ENCODE peak calls at places on chromosomes 7 and 10, in five cellular contexts. One of them, this sample, is unnamed.

GRCh38 chr10:44020322-44021111 is 364.4 kb downstream of the CXCL12 start:
- DNase-seq in H1: no peak
- DNase-seq in trophoblast cell: no peak
- DNase-seq in mesenchymal stem cell: no peak
- DNase-seq in IMR-90: no peak
- DNase-seq in this sample: no peak

GRCh38 chr10:131946321-131946751 is 35.4 kb downstream of the BNIP3 start:
- DNase-seq in trophoblast cell: no peak
- DNase-seq in IMR-90: peak; percentile 91
- DNase-seq in mesenchymal stem cell: peak; percentile 56
- DNase-seq in H1: no peak
- DNase-seq in this sample: no peak

GRCh38 chr7:100764841-100765240 is 31.4 kb downstream of the ZAN start:
- DNase-seq in trophoblast cell: peak; percentile 88
- DNase-seq in mesenchymal stem cell: no peak
- DNase-seq in H1: no peak
- DNase-seq in IMR-90: no peak
- DNase-seq in this sample: no peak

GRCh38 chr7:16326099-16326498 is 95.2 kb downstream of the CRPPA start:
- DNase-seq in mesenchymal stem cell: no peak
- DNase-seq in trophoblast cell: no peak
- DNase-seq in IMR-90: no peak
- DNase-seq in H1: no peak
- DNase-seq in this sample: no peak

GRCh38 chr10:55283041-55283440 is 482.0 kb upstream of the PCDH15 start:
- DNase-seq in IMR-90: no peak
- DNase-seq in trophoblast cell: no peak
- DNase-seq in H1: no peak
- DNase-seq in mesenchymal stem cell: peak; percentile 1
- DNase-seq in this sample: no peak

GRCh38 chr10:43671659-43672555 is 23.2 kb upstream of the ZNF32 start:
- DNase-seq in mesenchymal stem cell: peak; percentile 73
- DNase-seq in trophoblast cell: peak; percentile 53
- DNase-seq in H1: peak; percentile 63
- DNase-seq in IMR-90: peak; percentile 75
- DNase-seq in this sample: peak; percentile 75

GRCh38 chr7:108348913-108349312 is 107.3 kb downstream of the NRCAM start:
- DNase-seq in mesenchymal stem cell: peak; percentile 6
- DNase-seq in trophoblast cell: no peak
- DNase-seq in IMR-90: peak; percentile 29
- DNase-seq in H1: no peak
- DNase-seq in this sample: no peak

GRCh38 chr10:98268694-98269386 is 846 bp upstream of the LOXL4 start:
- DNase-seq in mesenchymal stem cell: no peak
- DNase-seq in trophoblast cell: peak; percentile 14
- DNase-seq in H1: no peak
- DNase-seq in IMR-90: no peak
- DNase-seq in this sample: no peak

GRCh38 chr7:138338361-138338760 is 121.7 kb upstream of the TRIM24 start:
- DNase-seq in trophoblast cell: no peak
- DNase-seq in H1: no peak
- DNase-seq in mesenchymal stem cell: no peak
- DNase-seq in IMR-90: no peak
- DNase-seq in this sample: no peak

GRCh38 chr7:79063019-79063698 is 390.3 kb downstream of the MAGI2 start:
- DNase-seq in trophoblast cell: no peak
- DNase-seq in IMR-90: peak; percentile 58
- DNase-seq in H1: no peak
- DNase-seq in mesenchymal stem cell: no peak
- DNase-seq in this sample: no peak

GRCh38 chr7:157675427-157675930 is 338.7 kb downstream of the DNAJB6 start:
- DNase-seq in IMR-90: no peak
- DNase-seq in H1: no peak
- DNase-seq in trophoblast cell: no peak
- DNase-seq in mesenchymal stem cell: no peak
- DNase-seq in this sample: no peak

GRCh38 chr10:29392376-29393021 is 103.6 kb downstream of the LYZL1 start:
- DNase-seq in trophoblast cell: peak; percentile 8
- DNase-seq in H1: peak; percentile 69
- DNase-seq in IMR-90: peak; percentile 31
- DNase-seq in mesenchymal stem cell: peak; percentile 59
- DNase-seq in this sample: peak; percentile 32

GRCh38 chr10:109961181-109962001 is 38.1 kb upstream of the XPNPEP1 start:
- DNase-seq in H1: no peak
- DNase-seq in mesenchymal stem cell: peak; percentile 20
- DNase-seq in IMR-90: peak; percentile 69
- DNase-seq in trophoblast cell: no peak
- DNase-seq in this sample: no peak

GRCh38 chr10:124906551-124907001 is 35.3 kb upstream of the ZRANB1 start:
- DNase-seq in trophoblast cell: peak; percentile 46
- DNase-seq in H1: no peak
- DNase-seq in IMR-90: peak; percentile 95
- DNase-seq in mesenchymal stem cell: peak; percentile 76
- DNase-seq in this sample: no peak

DNA sequence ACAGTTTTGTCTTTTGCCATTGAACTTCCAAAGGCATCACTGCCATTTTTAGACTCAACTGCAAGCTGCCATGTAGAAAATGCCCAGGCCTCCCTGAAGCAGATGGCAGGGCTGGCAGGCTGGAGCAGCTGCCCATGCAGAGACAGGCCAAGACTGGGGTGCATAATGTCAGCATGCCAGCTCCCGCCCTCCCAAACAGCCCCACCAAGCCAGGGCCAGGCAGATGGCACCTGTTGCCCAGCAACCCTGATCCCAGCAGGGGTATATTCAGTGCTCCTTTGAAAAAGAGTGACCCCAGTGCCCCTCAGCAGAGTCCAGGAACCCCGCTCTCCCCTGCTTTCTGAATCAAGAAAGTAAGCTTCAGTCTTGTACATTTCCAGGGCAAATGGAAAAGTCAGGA is 32.6 kb downstream of the VSTM4 start:
- DNase-seq in trophoblast cell: no peak
- DNase-seq in mesenchymal stem cell: no peak
- DNase-seq in IMR-90: no peak
- DNase-seq in H1: no peak
- DNase-seq in this sample: no peak
- H3K14ac ChIP-seq in trophoblast cell: no peak overlapping the region
- H3K14ac ChIP-seq in mesenchymal stem cell: peak overlapping the region; percentile 29
- H3K14ac ChIP-seq in IMR-90: no peak overlapping the region
- H3K14ac ChIP-seq in H1: no peak overlapping the region
- H3K14ac ChIP-seq in this sample: no peak overlapping the region

GRCh38 chr10:687583-688286 is 1.7 kb downstream of the DIP2C start:
- DNase-seq in IMR-90: no peak
- DNase-seq in trophoblast cell: no peak
- DNase-seq in mesenchymal stem cell: no peak
- DNase-seq in H1: no peak
- DNase-seq in this sample: no peak
- H3K4me3 ChIP-seq in IMR-90: peak overlapping the region; percentile 95
- H3K4me3 ChIP-seq in trophoblast cell: no peak overlapping the region
- H3K4me3 ChIP-seq in mesenchymal stem cell: peak overlapping the region; percentile 43
- H3K4me3 ChIP-seq in H1: no peak overlapping the region
- H3K4me3 ChIP-seq in this sample: peak overlapping the region; percentile 77

DNA sequence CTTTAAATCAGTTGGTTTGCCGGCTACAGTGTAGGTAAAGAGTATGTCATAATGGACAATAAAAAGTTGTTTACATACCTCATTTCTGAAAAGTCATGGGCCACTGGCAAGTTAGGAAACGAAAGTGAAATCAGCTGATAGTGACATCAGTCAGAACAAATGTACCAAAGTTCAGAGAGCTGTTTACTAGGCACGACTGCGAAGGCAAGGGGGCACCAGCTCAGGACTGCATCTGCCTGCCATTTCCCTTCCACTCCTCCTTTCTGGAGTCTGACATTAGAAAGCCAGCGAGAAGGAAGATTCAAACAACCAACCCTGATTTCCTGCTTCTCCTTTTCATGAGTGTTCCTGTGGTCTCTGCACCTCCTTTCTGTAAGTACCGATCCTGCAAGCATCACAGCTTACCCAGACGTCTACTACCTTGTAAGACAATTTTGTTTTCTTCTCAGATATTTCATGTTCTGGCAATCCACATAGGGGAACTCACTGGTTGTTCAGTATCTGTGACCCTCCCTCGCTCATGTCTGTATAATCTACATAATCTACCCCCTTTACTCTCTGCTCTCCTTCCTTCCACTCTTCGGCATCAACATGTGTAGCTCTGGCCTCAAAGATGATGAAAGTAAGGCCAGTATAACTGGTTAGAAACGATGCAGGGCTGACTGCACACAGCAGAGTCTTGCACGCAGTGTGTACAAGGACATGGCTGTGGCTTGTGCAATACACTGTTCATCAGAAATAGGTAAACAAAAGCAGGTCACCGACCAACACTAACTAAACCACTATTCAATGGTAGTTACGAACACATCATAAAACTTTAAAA is at the start of gene TMEM140:
- DNase-seq in H1: no peak
- DNase-seq in mesenchymal stem cell: peak; percentile 82
- DNase-seq in trophoblast cell: peak; percentile 52
- DNase-seq in IMR-90: peak; percentile 64
- DNase-seq in this sample: no peak
- H3K9ac ChIP-seq in H1: no peak within 1 kb of the TSS
- H3K9ac ChIP-seq in mesenchymal stem cell: peak within 1 kb of the TSS; percentile 97
- H3K9ac ChIP-seq in trophoblast cell: no peak within 1 kb of the TSS
- H3K9ac ChIP-seq in IMR-90: peak within 1 kb of the TSS; percentile 81
- H3K9ac ChIP-seq in this sample: no peak within 1 kb of the TSS

DNA sequence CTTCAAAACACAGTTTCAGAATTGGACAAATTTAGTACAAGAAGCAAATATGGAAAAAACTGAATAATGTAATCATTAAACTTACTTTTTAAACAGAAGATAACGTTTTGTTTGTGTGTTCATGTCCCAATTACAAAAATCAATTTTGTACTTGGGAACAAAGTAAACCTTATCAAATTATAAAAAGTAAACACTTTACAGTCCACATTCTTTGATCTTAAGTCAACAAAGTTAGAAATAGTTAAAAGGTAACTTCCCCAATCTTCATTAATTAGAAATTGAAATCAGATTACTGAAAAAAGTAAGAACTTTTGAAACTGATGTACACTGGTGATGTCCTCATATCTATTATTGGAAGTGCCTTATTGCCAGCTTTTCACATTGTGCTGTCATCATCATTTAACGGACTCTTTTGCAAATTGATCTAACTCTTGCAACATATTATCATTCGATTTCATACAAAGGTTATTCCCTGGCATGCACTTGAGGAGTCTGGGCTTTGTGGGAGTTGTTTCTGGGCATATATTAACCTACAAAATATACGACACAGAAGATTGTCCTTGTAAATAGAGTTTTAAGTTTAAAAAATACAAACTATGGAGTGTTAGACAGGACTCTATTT is 15.1 kb upstream of the CYP2E1 start:
- DNase-seq in IMR-90: no peak
- DNase-seq in mesenchymal stem cell: no peak
- DNase-seq in trophoblast cell: no peak
- DNase-seq in H1: no peak
- DNase-seq in this sample: no peak
- H3K14ac ChIP-seq in IMR-90: no peak overlapping the region
- H3K14ac ChIP-seq in mesenchymal stem cell: no peak overlapping the region
- H3K14ac ChIP-seq in trophoblast cell: no peak overlapping the region
- H3K14ac ChIP-seq in H1: no peak overlapping the region
- H3K14ac ChIP-seq in this sample: no peak overlapping the region

DNA sequence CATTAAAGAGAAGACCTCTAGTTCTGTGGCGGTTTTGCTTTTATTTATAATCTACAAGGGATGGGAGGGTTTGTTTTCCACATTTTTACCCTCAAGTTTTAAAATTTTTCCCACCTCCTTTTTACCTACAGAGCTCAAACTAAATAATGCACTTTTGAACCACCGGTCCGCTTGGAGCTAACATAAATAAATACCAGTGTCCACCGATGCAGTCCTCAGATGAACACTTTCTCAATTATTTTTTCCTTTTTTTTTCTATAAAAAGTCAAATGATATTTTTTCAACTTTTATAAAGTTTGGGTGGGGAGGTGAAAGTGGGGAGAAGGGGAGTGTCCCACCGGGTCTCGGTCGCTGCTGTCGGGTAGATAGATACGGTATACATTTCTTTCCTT is 3.3 kb downstream of the ZNF503 start:
- DNase-seq in IMR-90: no peak
- DNase-seq in mesenchymal stem cell: peak; percentile 33
- DNase-seq in H1: no peak
- DNase-seq in trophoblast cell: no peak
- DNase-seq in this sample: no peak
- H3K4me3 ChIP-seq in IMR-90: peak overlapping the region; percentile 99
- H3K4me3 ChIP-seq in mesenchymal stem cell: peak overlapping the region; percentile 76
- H3K4me3 ChIP-seq in H1: peak overlapping the region; percentile 34
- H3K4me3 ChIP-seq in trophoblast cell: peak overlapping the region; percentile 98
- H3K4me3 ChIP-seq in this sample: peak overlapping the region; percentile 79

DNA sequence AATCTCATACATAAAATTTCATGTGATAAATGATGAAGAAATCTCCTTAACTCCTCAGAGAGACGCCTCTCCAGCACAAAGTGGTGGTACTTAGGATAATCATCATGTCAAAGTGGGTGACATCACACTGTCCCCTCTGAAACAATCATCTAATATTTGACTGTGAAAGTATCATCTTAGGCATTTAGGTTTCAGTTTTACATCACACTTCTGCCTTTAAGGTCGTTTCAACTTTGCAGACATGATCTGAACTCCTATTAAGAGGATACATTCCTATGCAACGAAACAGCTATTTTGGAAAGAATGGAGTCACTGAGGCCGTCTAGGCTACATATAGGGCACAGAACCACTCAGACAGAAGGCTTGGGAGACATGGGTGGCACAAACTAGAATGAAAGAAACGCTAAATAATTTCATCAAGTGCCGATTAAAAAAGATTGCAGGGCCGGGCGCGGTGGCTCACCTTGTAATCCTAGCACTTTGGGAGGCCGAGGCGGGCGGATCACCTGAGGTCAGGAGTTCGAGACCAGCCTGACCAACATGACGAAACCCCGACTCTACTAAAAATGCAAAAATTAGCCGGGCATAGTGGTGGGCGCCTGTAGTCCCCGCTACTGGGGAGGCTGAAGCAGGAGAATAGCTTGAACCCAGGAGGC is 2.0 kb downstream of the VOPP1 start:
- DNase-seq in trophoblast cell: no peak
- DNase-seq in mesenchymal stem cell: peak; percentile 25
- DNase-seq in IMR-90: no peak
- DNase-seq in H1: no peak
- DNase-seq in this sample: no peak
- H3K9ac ChIP-seq in trophoblast cell: no peak overlapping the region
- H3K9ac ChIP-seq in mesenchymal stem cell: peak overlapping the region; percentile 93
- H3K9ac ChIP-seq in IMR-90: no peak overlapping the region
- H3K9ac ChIP-seq in H1: no peak overlapping the region
- H3K9ac ChIP-seq in this sample: no peak overlapping the region

DNA sequence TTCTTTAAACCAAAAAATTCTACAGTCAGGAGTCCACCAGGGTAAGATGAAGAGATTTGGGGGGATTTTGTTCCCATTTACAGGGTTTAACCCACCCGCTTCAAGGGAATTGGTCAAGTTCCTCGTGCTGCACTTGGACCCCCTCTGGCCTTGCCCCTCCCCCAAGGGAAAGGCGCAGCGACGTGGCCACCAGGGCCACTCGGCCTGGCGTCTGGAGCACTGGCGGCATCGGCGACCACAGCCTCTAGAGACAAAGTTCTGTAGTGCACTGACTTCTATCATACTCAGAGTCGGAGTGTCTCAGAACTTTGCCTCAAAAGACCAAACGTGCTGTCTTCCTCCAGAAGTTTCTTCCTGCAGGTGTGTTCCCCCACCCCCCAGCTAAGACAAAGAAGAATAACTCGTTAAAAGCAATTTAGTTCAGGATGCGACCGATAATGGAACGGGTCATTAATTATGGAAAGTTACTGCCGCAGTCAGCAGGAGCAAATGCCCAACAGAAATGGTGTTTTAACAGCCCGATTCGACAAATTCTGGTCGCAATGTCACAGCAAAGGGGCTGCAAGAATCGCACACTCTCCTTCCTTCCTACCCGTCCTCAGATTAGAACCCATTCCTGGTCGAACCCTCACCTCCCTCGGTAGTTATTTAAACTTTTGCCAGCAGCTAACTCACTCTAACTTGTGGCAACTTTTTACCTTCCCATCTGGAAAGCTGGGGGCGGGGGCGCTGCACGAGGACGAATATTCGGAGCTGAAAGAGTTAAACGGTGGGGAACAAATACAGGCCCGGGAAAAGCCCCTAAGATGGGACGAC is 202.1 kb upstream of the NFE2L3 start:
- DNase-seq in mesenchymal stem cell: peak; percentile 45
- DNase-seq in H1: peak; percentile 63
- DNase-seq in trophoblast cell: no peak
- DNase-seq in IMR-90: no peak
- DNase-seq in this sample: peak; percentile 30
- H3K14ac ChIP-seq in mesenchymal stem cell: no peak overlapping the region
- H3K14ac ChIP-seq in H1: peak overlapping the region; percentile 2
- H3K14ac ChIP-seq in trophoblast cell: no peak overlapping the region
- H3K14ac ChIP-seq in IMR-90: no peak overlapping the region
- H3K14ac ChIP-seq in this sample: no peak overlapping the region

This sample was measured in neuronal stem cell.